ENCODE peak calls at places on chromosomes 6 and 20, in eight cellular contexts. Q, B, W, N, K, A, U and M are unnamed samples.

GRCh38 chr20:64038579-64039292 is 2.8 kb downstream of the C20orf204 start:
- DNase-seq in Q (peak), B (peak), W (peak), N (peak), K (peak), A (peak), U (peak), M (no peak)

GRCh38 chr6:3913077-3913957 is 64.1 kb downstream of the FAM50B start:
- DNase-seq in Q (peak), B (no peak), W (no peak), N (peak), K (no peak), A (no peak), U (no peak), M (no peak)

GRCh38 chr6:145815351-145815772 is 767 bp upstream of the FBXO30 start:
- DNase-seq in Q (peak), B (no peak), W (no peak), N (no peak), K (no peak), A (no peak), U (no peak), M (no peak)

GRCh38 chr6:68778356-68779020 is 143.4 kb downstream of the ADGRB3 start:
- DNase-seq in Q (peak), B (no peak), W (peak), N (no peak), K (no peak), A (no peak), U (no peak), M (no peak)

GRCh38 chr6:75386050-75386770 is 101.6 kb upstream of the TMEM30A start:
- DNase-seq in Q (no peak), B (no peak), W (no peak), N (no peak), K (no peak), A (no peak), U (no peak), M (no peak)

GRCh38 chr6:41786451-41787218 is 859 bp upstream of the TOMM6 start:
- DNase-seq in Q (peak), B (peak), W (peak), N (peak), K (peak), A (peak), U (peak), M (peak)

GRCh38 chr6:32239462-32239861 is 15.6 kb upstream of the NOTCH4 start:
- DNase-seq in Q (no peak), B (no peak), W (no peak), N (no peak), K (no peak), A (no peak), U (no peak), M (no peak)

GRCh38 chr6:100343678-100344077 is 121.0 kb downstream of the SIM1 start:
- DNase-seq in Q (peak), B (no peak), W (no peak), N (no peak), K (no peak), A (no peak), U (no peak), M (no peak)

GRCh38 chr6:160494576-160494975 is 146.4 kb downstream of the SLC22A3 start:
- DNase-seq in Q (no peak), B (no peak), W (no peak), N (no peak), K (no peak), A (no peak), U (no peak), M (no peak)

GRCh38 chr20:51616060-51616459 is 73.5 kb upstream of the NFATC2 start:
- DNase-seq in Q (peak), B (no peak), W (no peak), N (no peak), K (no peak), A (no peak), U (no peak), M (no peak)

GRCh38 chr6:128520436-128521301 is at the start of gene PTPRK:
- DNase-seq in Q (peak), B (peak), W (peak), N (peak), K (peak), A (peak), U (peak), M (peak)

GRCh38 chr6:149716584-149716983 is 1.3 kb downstream of the LATS1 start:
- DNase-seq in Q (peak), B (no peak), W (no peak), N (no peak), K (no peak), A (no peak), U (no peak), M (no peak)

GRCh38 chr6:139587469-139587868 is 213.0 kb upstream of the CITED2 start:
- DNase-seq in Q (no peak), B (no peak), W (no peak), N (no peak), K (no peak), A (no peak), U (no peak), M (no peak)

GRCh38 chr6:167350731-167351655 is 26.1 kb downstream of the TTLL2 start:
- DNase-seq in Q (no peak), B (peak), W (peak), N (peak), K (peak), A (peak), U (peak), M (peak)

GRCh38 chr20:48750941-48751620 is 76.7 kb downstream of the PREX1 start:
- DNase-seq in Q (no peak), B (no peak), W (peak), N (no peak), K (peak), A (no peak), U (no peak), M (no peak)

GRCh38 chr6:89297695-89298351 is 17.3 kb downstream of the GABRR2 start:
- DNase-seq in Q (peak), B (peak), W (peak), N (no peak), K (peak), A (peak), U (no peak), M (no peak)